ENCODE peak calls at places on chromosomes 4 and X, in five cellular contexts. B, P, H, K and N are unnamed samples. For H3K27me3, the result is how much of the 10 kb centered on the place peaks cover.

GRCh38 chr4:8241895-8242696 is 27.5 kb upstream of the HTRA3 start:
- DNase-seq in B (peak), P (peak), H (peak), K (peak), N (no peak)

GRCh38 chrX:117860517-117860916 is 256.1 kb downstream of the KLHL13 start:
- DNase-seq in B (no peak), P (no peak), H (no peak), K (no peak), N (no peak)

GRCh38 chrX:133405498-133406180 is 9.7 kb downstream of the GPC4 start:
- DNase-seq in B (no peak), P (no peak), H (no peak), K (no peak), N (no peak)

GRCh38 chr4:157701695-157701994 is 471.2 kb downstream of the GASK1B start:
- DNase-seq in B (no peak), P (no peak), H (no peak), K (no peak), N (no peak)

GRCh38 chrX:22424919-22425318 is 152.2 kb downstream of the CBLL2 start:
- DNase-seq in B (no peak), P (no peak), H (no peak), K (no peak), N (no peak)

GRCh38 chr4:91502365-91502764 is 801.4 kb upstream of the GRID2 start:
- DNase-seq in B (peak), P (no peak), H (no peak), K (no peak), N (no peak)

GRCh38 chrX:132714913-132715312 is 226.1 kb upstream of the MBNL3 start:
- DNase-seq in B (no peak), P (no peak), H (no peak), K (no peak), N (no peak)

GRCh38 chrX:134551365-134552095 is 91.6 kb downstream of the HPRT1 start:
- DNase-seq in B (no peak), P (no peak), H (no peak), K (no peak), N (no peak)

GRCh38 chrX:36867143-36867542 is 141.0 kb upstream of the FAM47C start:
- DNase-seq in B (peak), P (no peak), H (no peak), K (no peak), N (no peak)

GRCh38 chr4:183860726-183861125 is 44.4 kb upstream of the STOX2 start:
- DNase-seq in B (no peak), P (no peak), H (no peak), K (no peak), N (no peak)

DNA sequence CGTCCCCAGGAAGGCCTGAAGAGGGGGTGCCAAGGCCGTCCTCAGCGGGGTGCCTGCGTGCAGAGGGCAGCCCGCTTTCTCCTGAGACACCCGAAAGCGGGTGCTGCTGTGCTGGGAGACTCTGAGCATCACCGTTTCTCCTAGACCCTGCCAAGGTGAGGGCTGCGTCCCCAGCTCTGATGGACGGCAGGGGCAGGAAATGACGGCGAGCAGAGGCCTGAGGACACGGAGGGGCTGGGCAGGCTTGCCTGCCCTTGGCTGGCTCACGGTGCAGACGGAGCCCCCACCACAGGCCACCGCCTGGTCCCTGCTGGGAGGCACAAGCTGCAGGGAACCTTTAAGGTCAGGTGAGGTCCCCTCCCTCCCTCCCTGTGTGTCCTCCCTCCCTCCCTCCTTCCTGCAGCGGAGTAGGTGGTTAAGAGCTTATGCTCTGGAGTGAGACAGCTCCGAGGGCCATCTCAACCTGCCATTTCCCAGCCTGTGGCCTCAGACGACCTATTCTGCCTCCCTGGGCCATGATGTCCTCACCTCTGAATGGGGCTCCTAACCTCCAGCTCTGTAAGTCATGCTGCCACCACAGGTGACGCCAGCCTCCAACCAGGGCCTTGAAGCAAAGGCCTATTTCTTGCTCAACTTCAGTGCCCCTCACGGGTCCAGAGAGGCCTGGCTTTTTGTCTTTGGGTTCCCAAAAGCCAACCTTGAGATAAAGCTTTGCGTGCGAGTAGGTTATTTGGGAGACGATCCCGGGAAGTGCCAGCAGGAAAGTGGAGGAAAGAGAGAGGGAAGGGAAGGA is 54.2 kb upstream of the GRPEL1 start:
- DNase-seq in B (no peak), P (no peak), H (no peak), K (no peak), N (no peak)
- TF ChIP-seq CTCF in B (no peak), P (no peak), H (no peak), K (no peak), N (no peak)

GRCh38 chrX:108696690-108697089 is 39.7 kb downstream of the IRS4 start:
- DNase-seq in B (no peak), P (no peak), H (no peak), K (no peak), N (no peak)

GRCh38 chrX:108699368-108699767 is 37.0 kb downstream of the IRS4 start:
- DNase-seq in B (peak), P (no peak), H (no peak), K (no peak), N (no peak)

GRCh38 chrX:108704839-108705238 is 31.5 kb downstream of the IRS4 start:
- DNase-seq in B (no peak), P (no peak), H (no peak), K (no peak), N (no peak)

GRCh38 chrX:108701633-108702032 is 34.7 kb downstream of the IRS4 start:
- DNase-seq in B (no peak), P (no peak), H (no peak), K (no peak), N (no peak)
- H3K27me3 ChIP-seq in B (under half), P (under half), H (under half), K (under half), N (under half)

GRCh38 chrX:130108647-130109428 is 1.5 kb downstream of the ELF4 start:
- DNase-seq in B (no peak), P (no peak), H (no peak), K (peak), N (no peak)
- TF ChIP-seq CTCF in B (peak), P (no peak), H (no peak), K (no peak), N (peak)

GRCh38 chr4:38931125-38931524 is 63.5 kb downstream of the FAM114A1 start:
- DNase-seq in B (no peak), P (no peak), H (no peak), K (no peak), N (no peak)

GRCh38 chr4:38930696-38931095 is 63.1 kb downstream of the FAM114A1 start:
- DNase-seq in B (no peak), P (no peak), H (peak), K (no peak), N (no peak)

GRCh38 chr4:38940476-38940875 is 72.9 kb downstream of the FAM114A1 start:
- DNase-seq in B (no peak), P (no peak), H (no peak), K (no peak), N (no peak)

GRCh38 chr4:38939150-38939549 is 71.5 kb downstream of the FAM114A1 start:
- DNase-seq in B (no peak), P (no peak), H (no peak), K (no peak), N (no peak)

DNA sequence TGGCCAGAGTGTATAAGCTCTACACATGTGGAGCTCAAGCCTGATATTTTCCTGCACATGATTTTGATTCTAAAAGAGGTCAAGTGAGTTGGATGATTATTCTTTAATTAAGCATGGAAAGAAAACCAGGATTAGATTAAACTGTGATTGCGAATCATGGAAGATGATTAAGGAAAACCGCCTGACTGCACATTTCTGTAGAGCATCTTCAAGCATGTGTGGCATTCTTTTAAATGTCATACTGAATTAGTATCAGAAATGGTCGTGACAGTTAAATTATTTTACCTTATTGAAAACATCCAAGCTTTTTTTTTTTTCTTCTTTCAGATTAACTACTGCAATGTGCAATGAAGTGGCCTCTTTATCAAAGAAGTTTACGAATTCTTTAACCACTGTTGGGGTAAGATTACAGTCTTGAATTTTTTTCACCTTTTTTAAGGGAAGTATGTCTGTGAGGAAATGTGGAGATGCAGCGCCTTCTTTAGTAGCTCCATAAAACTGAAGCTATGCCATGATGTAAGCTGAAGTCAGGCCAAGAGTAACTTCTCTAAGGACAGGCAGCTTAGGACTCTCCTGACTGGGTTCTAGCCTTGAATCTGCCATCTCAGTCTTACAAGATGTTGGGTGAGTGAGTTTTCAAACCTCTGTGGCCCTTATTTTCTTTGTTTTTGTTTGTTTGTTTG is 67.9 kb downstream of the FAM114A1 start:
- DNase-seq in B (no peak), P (no peak), H (no peak), K (no peak), N (no peak)
- H3K27me3 ChIP-seq in B (under half), P (under half), H (under half), K (under half), N (under half)

GRCh38 chrX:34859191-34859590 is 83.4 kb upstream of the FAM47B start:
- DNase-seq in B (peak), P (no peak), H (no peak), K (no peak), N (no peak)

GRCh38 chrX:34868633-34869032 is 74.0 kb upstream of the FAM47B start:
- DNase-seq in B (no peak), P (no peak), H (no peak), K (no peak), N (no peak)

GRCh38 chrX:34866636-34867035 is 76.0 kb upstream of the FAM47B start:
- DNase-seq in B (no peak), P (no peak), H (no peak), K (no peak), N (no peak)

DNA sequence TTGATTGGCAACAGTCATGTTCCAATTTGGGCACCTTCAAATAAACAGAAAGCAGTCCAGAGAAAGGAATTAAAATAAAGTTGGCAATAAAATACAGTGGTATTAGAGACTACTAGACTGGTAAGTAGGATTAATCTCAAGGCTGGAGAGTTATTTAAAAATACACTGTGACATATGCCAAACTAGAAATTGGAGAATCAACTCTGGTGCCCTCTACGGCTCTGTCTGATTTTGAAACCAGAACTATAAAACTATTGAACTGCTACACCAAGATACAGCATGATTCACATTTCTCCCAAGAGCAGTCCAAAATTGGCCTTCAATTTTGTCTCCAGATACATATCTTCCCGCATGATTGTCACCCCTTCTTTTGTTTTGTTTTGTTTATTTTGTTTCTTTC is 78.7 kb upstream of the FAM47B start:
- DNase-seq in B (no peak), P (no peak), H (no peak), K (no peak), N (no peak)
- TF ChIP-seq CTCF in B (no peak), P (no peak), H (no peak), K (no peak), N (no peak)

DNA sequence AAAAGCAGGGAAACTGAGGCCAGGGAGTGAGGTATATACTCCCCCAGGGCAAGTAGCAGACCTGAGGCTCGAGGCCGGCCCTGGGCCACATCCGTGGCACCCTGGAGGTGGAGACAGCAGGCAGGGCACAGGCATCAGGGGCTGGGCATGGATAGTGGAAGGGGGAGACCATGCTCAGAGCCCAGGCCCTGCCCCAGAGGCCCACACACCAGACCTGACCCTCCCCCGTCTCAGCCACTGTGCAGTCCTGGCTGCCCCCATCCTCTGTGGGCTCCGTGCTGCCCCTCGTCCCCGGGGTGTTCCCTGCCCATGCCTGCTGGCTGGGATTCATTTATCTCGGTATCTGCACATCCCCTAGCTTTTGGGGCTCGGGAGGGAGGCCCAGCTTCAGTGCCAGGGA is 103.1 kb upstream of the NKX1-1 start:
- DNase-seq in B (no peak), P (no peak), H (no peak), K (peak), N (peak)
- H3K27me3 ChIP-seq in B (under half), P (under half), H (under half), K (under half), N (under half)

DNA sequence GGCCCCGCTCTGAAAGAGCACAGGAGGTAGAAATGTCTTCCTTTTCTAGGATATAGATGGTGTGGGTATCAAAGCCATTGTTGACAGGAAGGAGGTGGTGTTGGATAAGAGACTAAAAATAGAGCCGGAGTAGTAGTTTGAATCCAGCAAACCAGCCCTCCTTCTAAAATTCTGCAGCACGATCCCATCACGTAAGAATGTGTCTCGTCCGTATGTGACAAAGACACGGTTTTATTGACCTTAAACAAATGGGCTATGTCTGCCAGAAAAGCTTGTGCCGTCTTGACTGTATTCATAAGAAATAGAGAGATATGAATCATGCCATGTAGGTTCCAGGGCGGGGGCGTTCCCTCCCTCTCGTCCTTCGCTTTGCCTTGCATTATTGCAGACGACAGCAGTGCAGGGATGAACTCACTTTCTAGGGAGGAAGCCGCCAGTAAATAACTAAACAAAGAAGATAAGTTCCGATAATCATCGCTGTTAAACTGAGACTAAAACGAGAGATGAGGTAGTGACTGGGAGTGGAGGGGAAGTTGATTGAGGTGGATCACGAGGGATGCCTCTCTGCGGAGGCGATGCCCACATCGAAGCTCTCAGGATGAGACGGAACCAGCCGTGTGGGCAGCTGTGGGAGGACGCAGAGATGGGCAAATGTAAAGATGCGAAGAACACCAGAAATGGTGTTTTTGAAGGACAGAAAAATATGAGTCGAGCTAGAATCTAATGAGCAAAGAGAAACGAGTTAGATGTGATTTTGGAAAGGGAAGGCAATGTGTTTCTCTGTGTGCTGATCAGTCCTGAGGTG is 3.4 kb downstream of the TENM3 start:
- DNase-seq in B (peak), P (no peak), H (no peak), K (no peak), N (peak)
- TF ChIP-seq CTCF in B (no peak), P (no peak), H (no peak), K (no peak), N (peak)